ENCODE peak calls at places on chromosomes 12 and 14, in six cellular contexts. One of them, this sample, is unnamed.

GRCh38 chr12:90801776-90802175 is 153.2 kb downstream of the CCER1 start:
- DNase-seq in HL-60: no peak
- DNase-seq in NCI-H1930: no peak
- DNase-seq in HFF-Myc: no peak
- DNase-seq in immature natural killer cell: no peak
- DNase-seq in AG08396: peak; percentile 15
- DNase-seq in this sample: no peak

GRCh38 chr14:73802431-73803188 is 49.0 kb upstream of the PTGR2 start:
- DNase-seq in HL-60: no peak
- DNase-seq in NCI-H1930: no peak
- DNase-seq in HFF-Myc: no peak
- DNase-seq in immature natural killer cell: no peak
- DNase-seq in AG08396: no peak
- DNase-seq in this sample: no peak

GRCh38 chr12:44053550-44054243 is 217.8 kb downstream of the TMEM117 start:
- DNase-seq in HL-60: no peak
- DNase-seq in NCI-H1930: no peak
- DNase-seq in HFF-Myc: no peak
- DNase-seq in immature natural killer cell: no peak
- DNase-seq in AG08396: no peak
- DNase-seq in this sample: no peak

GRCh38 chr12:23952071-23952470 is 2.6 kb upstream of the SOX5 start:
- DNase-seq in HL-60: no peak
- DNase-seq in NCI-H1930: peak; percentile 15
- DNase-seq in HFF-Myc: no peak
- DNase-seq in immature natural killer cell: no peak
- DNase-seq in AG08396: no peak
- DNase-seq in this sample: no peak

GRCh38 chr14:52834440-52834842 is 43.0 kb upstream of the GNPNAT1 start:
- DNase-seq in HL-60: no peak
- DNase-seq in NCI-H1930: no peak
- DNase-seq in HFF-Myc: peak; percentile 76
- DNase-seq in immature natural killer cell: no peak
- DNase-seq in AG08396: peak; percentile 25
- DNase-seq in this sample: no peak

GRCh38 chr14:20631023-20631820 is 10.3 kb downstream of the OR6S1 start:
- DNase-seq in HL-60: peak; percentile 66
- DNase-seq in NCI-H1930: peak; percentile 55
- DNase-seq in HFF-Myc: no peak
- DNase-seq in immature natural killer cell: no peak
- DNase-seq in AG08396: peak; percentile 35
- DNase-seq in this sample: no peak

GRCh38 chr12:94495458-94496137 is 35.9 kb upstream of the CEP83 start:
- DNase-seq in HL-60: no peak
- DNase-seq in NCI-H1930: no peak
- DNase-seq in HFF-Myc: no peak
- DNase-seq in immature natural killer cell: no peak
- DNase-seq in AG08396: no peak
- DNase-seq in this sample: no peak

GRCh38 chr14:65302571-65303184 is 109.9 kb upstream of the FUT8 start:
- DNase-seq in HL-60: no peak
- DNase-seq in NCI-H1930: no peak
- DNase-seq in HFF-Myc: no peak
- DNase-seq in immature natural killer cell: peak; percentile 43
- DNase-seq in AG08396: no peak
- DNase-seq in this sample: no peak

GRCh38 chr14:26008290-26008689 is 589.5 kb downstream of the NOVA1 start:
- DNase-seq in HL-60: peak; percentile 3
- DNase-seq in NCI-H1930: no peak
- DNase-seq in HFF-Myc: no peak
- DNase-seq in immature natural killer cell: no peak
- DNase-seq in AG08396: no peak
- DNase-seq in this sample: no peak

GRCh38 chr12:100669922-100670321 is 96.4 kb downstream of the GAS2L3 start:
- DNase-seq in HL-60: no peak
- DNase-seq in NCI-H1930: no peak
- DNase-seq in HFF-Myc: no peak
- DNase-seq in immature natural killer cell: no peak
- DNase-seq in AG08396: no peak
- DNase-seq in this sample: no peak

GRCh38 chr12:45674181-45674580 is 55.3 kb upstream of the ARID2 start:
- DNase-seq in HL-60: no peak
- DNase-seq in NCI-H1930: no peak
- DNase-seq in HFF-Myc: no peak
- DNase-seq in immature natural killer cell: no peak
- DNase-seq in AG08396: no peak
- DNase-seq in this sample: no peak

GRCh38 chr14:38210168-38210567 is 2.5 kb downstream of the SSTR1 start:
- DNase-seq in HL-60: no peak
- DNase-seq in NCI-H1930: no peak
- DNase-seq in HFF-Myc: no peak
- DNase-seq in immature natural killer cell: no peak
- DNase-seq in AG08396: peak; percentile 60
- DNase-seq in this sample: no peak

GRCh38 chr14:64879635-64880381 is at the start of gene SPTB:
- DNase-seq in HL-60: no peak
- DNase-seq in NCI-H1930: peak; percentile 68
- DNase-seq in HFF-Myc: no peak
- DNase-seq in immature natural killer cell: peak; percentile 17
- DNase-seq in AG08396: no peak
- DNase-seq in this sample: peak; percentile 56

GRCh38 chr12:14885718-14886201 is at the start of gene MGP:
- DNase-seq in HL-60: no peak
- DNase-seq in NCI-H1930: no peak
- DNase-seq in HFF-Myc: no peak
- DNase-seq in immature natural killer cell: peak; percentile 13
- DNase-seq in AG08396: no peak
- DNase-seq in this sample: no peak

GRCh38 chr14:44963775-44964380 is 1.9 kb downstream of the TOGARAM1 start:
- DNase-seq in HL-60: peak; percentile 20
- DNase-seq in NCI-H1930: peak; percentile 4
- DNase-seq in HFF-Myc: no peak
- DNase-seq in immature natural killer cell: no peak
- DNase-seq in AG08396: no peak
- DNase-seq in this sample: peak; percentile 32

GRCh38 chr12:77220586-77220985 is 155.2 kb upstream of the E2F7 start:
- DNase-seq in HL-60: no peak
- DNase-seq in NCI-H1930: no peak
- DNase-seq in HFF-Myc: no peak
- DNase-seq in immature natural killer cell: no peak
- DNase-seq in AG08396: no peak
- DNase-seq in this sample: no peak

GRCh38 chr14:53022593-53022992 is 71.7 kb upstream of the FERMT2 start:
- DNase-seq in HL-60: no peak
- DNase-seq in NCI-H1930: no peak
- DNase-seq in HFF-Myc: no peak
- DNase-seq in immature natural killer cell: no peak
- DNase-seq in AG08396: peak; percentile 5
- DNase-seq in this sample: no peak

GRCh38 chr12:128077917-128078298 is 189.1 kb upstream of the TMEM132C start:
- DNase-seq in HL-60: no peak
- DNase-seq in NCI-H1930: no peak
- DNase-seq in HFF-Myc: no peak
- DNase-seq in immature natural killer cell: no peak
- DNase-seq in AG08396: no peak
- DNase-seq in this sample: no peak